ENCODE peak calls at places on chromosomes 11 and 22, in seven cellular contexts. Y is KG1; S is endothelial cell; Q is stimulated activated CD8-positive, alpha-beta memory T cell treated with anti-CD3 and anti-CD28 coated beads, Interleukin-2, amount 100 ng/mL, for 48 hours; A is GOT3; Z is ovary; C is CD4-positive, alpha-beta T cell. I is an unnamed sample.

GRCh38 chr11:125921042-125921441 is 16.7 kb downstream of the DDX25 start:
- DNase-seq in Y (no peak), S (no peak), Q (no peak), A (no peak), Z (no peak), C (no peak), I (peak; percentile 62)

GRCh38 chr11:67463680-67464410 is 5.2 kb downstream of the TMEM134 start:
- DNase-seq in Y (no peak), S (no peak), Q (no peak), A (no peak), Z (peak; percentile 57), C (no peak), I (peak; percentile 52)

GRCh38 chr22:24803064-24803542 is 2.9 kb upstream of the SGSM1 start:
- DNase-seq in Y (peak; percentile 22), S (peak; percentile 77), Q (peak; percentile 29), A (no peak), Z (peak; percentile 45), C (peak; percentile 53), I (peak; percentile 46)

GRCh38 chr22:46149493-46149997 is 781 bp upstream of the PPARA start:
- DNase-seq in Y (no peak), S (peak; percentile 24), Q (peak; percentile 10), A (no peak), Z (peak; percentile 81), C (peak; percentile 21), I (no peak)

GRCh38 chr11:61827573-61828378 is at the start of gene FADS2:
- DNase-seq in Y (peak; percentile 94), S (peak; percentile 93), Q (peak; percentile 75), A (peak; percentile 52), Z (peak; percentile 89), C (peak; percentile 43), I (peak; percentile 55)

GRCh38 chr11:130703489-130704190 is 212.6 kb downstream of the SNX19 start:
- DNase-seq in Y (no peak), S (no peak), Q (no peak), A (no peak), Z (no peak), C (no peak), I (no peak)

GRCh38 chr11:92702037-92702436 is 267.4 kb upstream of the MTNR1B start:
- DNase-seq in Y (no peak), S (no peak), Q (no peak), A (no peak), Z (no peak), C (no peak), I (no peak)

GRCh38 chr11:99176430-99176829 is 155.7 kb downstream of the CNTN5 start:
- DNase-seq in Y (no peak), S (no peak), Q (no peak), A (no peak), Z (no peak), C (no peak), I (no peak)

GRCh38 chr11:17533341-17533740 is 10.9 kb downstream of the USH1C start:
- DNase-seq in Y (no peak), S (no peak), Q (no peak), A (no peak), Z (no peak), C (no peak), I (no peak)

GRCh38 chr11:84812351-84813083 is 814.6 kb downstream of the DLG2 start:
- DNase-seq in Y (no peak), S (no peak), Q (no peak), A (no peak), Z (no peak), C (no peak), I (no peak)

GRCh38 chr11:130448039-130448415 is 418 bp upstream of the ADAMTS15 start:
- DNase-seq in Y (no peak), S (no peak), Q (no peak), A (no peak), Z (no peak), C (no peak), I (no peak)

GRCh38 chr11:26247340-26247739 is 84.6 kb upstream of the ANO3 start:
- DNase-seq in Y (no peak), S (no peak), Q (no peak), A (no peak), Z (no peak), C (no peak), I (no peak)

GRCh38 chr22:24696551-24697001 is 77.9 kb downstream of the PIWIL3 start:
- DNase-seq in Y (no peak), S (no peak), Q (no peak), A (no peak), Z (no peak), C (no peak), I (no peak)

GRCh38 chr11:109480251-109480650 is 58.3 kb downstream of the C11orf87 start:
- DNase-seq in Y (no peak), S (no peak), Q (no peak), A (no peak), Z (no peak), C (no peak), I (no peak)

GRCh38 chr11:60344146-60344545 is 17.1 kb downstream of the MS4A6E start:
- DNase-seq in Y (no peak), S (no peak), Q (no peak), A (no peak), Z (no peak), C (no peak), I (no peak)

I was measured in HepG2.